ENCODE peak calls at places on chromosomes 5 and 9, in nine cellular contexts. J is MM.1S, O is T-helper 22 cell, C is amniotic stem cell, K is T-helper 9 cell, P is fibroblast of mammary gland, R is NCI-H1092, T is iPS DF 19.7, X is NCI-H1048. F is an unnamed sample.

GRCh38 chr5:137415231-137415681 is 83.9 kb downstream of the SPOCK1 start:
- DNase-seq in J (no peak), O (no peak), C (peak), K (no peak), P (peak), R (no peak), T (no peak), X (no peak), F (peak)

GRCh38 chr5:153552886-153553285 is 62.4 kb downstream of the GRIA1 start:
- DNase-seq in J (no peak), O (no peak), C (no peak), K (no peak), P (peak), R (no peak), T (no peak), X (no peak), F (no peak)

GRCh38 chr9:77440057-77440456 is 208.1 kb downstream of the GNA14 start:
- DNase-seq in J (no peak), O (no peak), C (no peak), K (no peak), P (peak), R (peak), T (no peak), X (no peak), F (no peak)

GRCh38 chr5:180093651-180094382 is 22.3 kb upstream of the RNF130 start:
- DNase-seq in J (no peak), O (no peak), C (no peak), K (no peak), P (no peak), R (no peak), T (no peak), X (no peak), F (no peak)

GRCh38 chr5:54062958-54063357 is 247.4 kb downstream of the ARL15 start:
- DNase-seq in J (no peak), O (no peak), C (no peak), K (no peak), P (peak), R (no peak), T (no peak), X (no peak), F (peak)

GRCh38 chr5:73968729-73969128 is 342.7 kb downstream of the ARHGEF28 start:
- DNase-seq in J (no peak), O (no peak), C (no peak), K (no peak), P (no peak), R (no peak), T (no peak), X (no peak), F (no peak)

GRCh38 chr9:121780641-121781040 is 129.2 kb downstream of the DAB2IP start:
- DNase-seq in J (no peak), O (no peak), C (no peak), K (no peak), P (no peak), R (no peak), T (no peak), X (no peak), F (no peak)

GRCh38 chr9:124342946-124343485 is 72.2 kb downstream of the PSMB7 start:
- DNase-seq in J (no peak), O (no peak), C (peak), K (no peak), P (peak), R (peak), T (no peak), X (no peak), F (peak)

GRCh38 chr5:133754575-133755169 is 142.3 kb upstream of the FSTL4 start:
- DNase-seq in J (peak), O (no peak), C (no peak), K (no peak), P (peak), R (peak), T (no peak), X (no peak), F (peak)

GRCh38 chr5:90640484-90641059 is 82.0 kb downstream of the ADGRV1 start:
- DNase-seq in J (peak), O (no peak), C (no peak), K (no peak), P (no peak), R (no peak), T (no peak), X (no peak), F (peak)

GRCh38 chr9:124510650-124511425 is 3.6 kb upstream of the NR5A1 start:
- DNase-seq in J (no peak), O (no peak), C (no peak), K (no peak), P (peak), R (no peak), T (no peak), X (no peak), F (peak)

GRCh38 chr9:108586451-108586850 is 269.3 kb downstream of the ACTL7B start:
- DNase-seq in J (no peak), O (no peak), C (no peak), K (no peak), P (peak), R (no peak), T (no peak), X (no peak), F (peak)

GRCh38 chr9:3868012-3868411 is 342.2 kb upstream of the RFX3 start:
- DNase-seq in J (no peak), O (no peak), C (no peak), K (no peak), P (peak), R (no peak), T (no peak), X (no peak), F (peak)

GRCh38 chr5:163509288-163510040 is 4.0 kb downstream of the MAT2B start:
- DNase-seq in J (no peak), O (no peak), C (peak), K (no peak), P (peak), R (no peak), T (no peak), X (peak), F (peak)

GRCh38 chr9:19922476-19923118 is 133.8 kb upstream of the SLC24A2 start:
- DNase-seq in J (no peak), O (no peak), C (peak), K (no peak), P (peak), R (peak), T (peak), X (no peak), F (peak)

GRCh38 chr9:132087438-132088030 is 7.9 kb upstream of the MED27 start:
- DNase-seq in J (no peak), O (no peak), C (no peak), K (no peak), P (no peak), R (no peak), T (no peak), X (no peak), F (no peak)

GRCh38 chr5:62340392-62340791 is 34.4 kb downstream of the KIF2A start:
- DNase-seq in J (no peak), O (no peak), C (no peak), K (no peak), P (peak), R (no peak), T (no peak), X (no peak), F (peak)

GRCh38 chr5:152097128-152097527 is 172.5 kb upstream of the GLRA1 start:
- DNase-seq in J (peak), O (no peak), C (no peak), K (no peak), P (no peak), R (no peak), T (no peak), X (no peak), F (no peak)

GRCh38 chr9:95044731-95045508 is 272.6 kb downstream of the FANCC start:
- DNase-seq in J (no peak), O (no peak), C (no peak), K (no peak), P (no peak), R (no peak), T (peak), X (no peak), F (peak)

GRCh38 chr9:90802534-90802933 is 915 bp downstream of the SYK start:
- DNase-seq in J (peak), O (no peak), C (no peak), K (no peak), P (no peak), R (no peak), T (no peak), X (no peak), F (no peak)